ENCODE peak calls at places on chromosome 4, in five cellular contexts. M is HCT116, H is GM12878, D is HepG2, P is GM23338. O is an unnamed sample.
A peak's percentile ranks its signal among the peaks of the same experiment; 100 is the strongest.

GRCh38 chr4:186078977-186079697 is 10.2 kb downstream of the TLR3 start:
- DNase-seq in M (no peak), P (peak; percentile 56), D (no peak), H (no peak), O (no peak)

GRCh38 chr4:48129307-48130014 is 4.6 kb downstream of the TXK start:
- DNase-seq in H (no peak), D (no peak), P (peak; percentile 49), M (no peak), O (no peak)

GRCh38 chr4:8009710-8010534 is 70.3 kb upstream of the AFAP1 start:
- DNase-seq in H (no peak), M (no peak), P (no peak), D (peak; percentile 42), O (no peak)

GRCh38 chr4:577499-578450 is 1.7 kb upstream of the TMEM271 start:
- DNase-seq in P (peak; percentile 81), D (peak; percentile 18), M (no peak), H (no peak), O (peak; percentile 39)

GRCh38 chr4:140012688-140013087 is 141.3 kb downstream of the MAML3 start:
- DNase-seq in M (peak; percentile 50), D (peak; percentile 70), P (peak; percentile 82), H (no peak), O (peak; percentile 70)

GRCh38 chr4:184466634-184467033 is 7.7 kb downstream of the IRF2 start:
- DNase-seq in D (no peak), P (no peak), H (no peak), M (no peak), O (no peak)

GRCh38 chr4:82429728-82430192 is 502 bp downstream of the HNRNPDL start:
- DNase-seq in P (peak; percentile 61), M (no peak), D (no peak), H (no peak), O (no peak)

GRCh38 chr4:165810726-165811125 is 62.3 kb upstream of the TLL1 start:
- DNase-seq in D (no peak), H (no peak), P (no peak), M (no peak), O (no peak)

GRCh38 chr4:7539659-7540058 is 104.9 kb upstream of the PSAPL1 start:
- DNase-seq in M (peak; percentile 92), D (peak; percentile 48), H (no peak), P (peak; percentile 62), O (peak; percentile 1)

GRCh38 chr4:139297001-139297410 is 4.3 kb upstream of the NAA15 start:
- DNase-seq in M (no peak), D (peak; percentile 13), H (no peak), P (no peak), O (peak; percentile 45)

GRCh38 chr4:3485011-3485881 is 22.1 kb downstream of the DOK7 start:
- DNase-seq in H (no peak), P (no peak), M (no peak), D (no peak), O (no peak)
- TF ChIP-seq POLR2AphosphoS5 in H (no peak), P (no peak), M (no peak), D (no peak), O (no peak)

GRCh38 chr4:109614466-109614865 is 54.4 kb downstream of the MCUB start:
- DNase-seq in H (no peak), D (no peak), P (no peak), M (no peak), O (no peak)
- TF ChIP-seq REST in H (no peak), D (no peak), P (no peak), M (no peak), O (no peak)

GRCh38 chr4:88537725-88538124 is 14.1 kb upstream of the PYURF start:
- DNase-seq in M (no peak), D (no peak), H (no peak), P (no peak), O (no peak)

GRCh38 chr4:88535090-88535755 is 11.6 kb upstream of the PYURF start:
- DNase-seq in M (no peak), P (no peak), H (no peak), D (no peak), O (no peak)

GRCh38 chr4:88533088-88533790 is 9.7 kb upstream of the PYURF start:
- DNase-seq in M (no peak), D (no peak), P (peak; percentile 54), H (no peak), O (no peak)

GRCh38 chr4:88531549-88531948 is 8.0 kb upstream of the PYURF start:
- DNase-seq in P (no peak), D (no peak), H (no peak), M (no peak), O (no peak)

GRCh38 chr4:88533937-88534750 is 10.6 kb upstream of the PYURF start:
- DNase-seq in H (no peak), D (no peak), M (no peak), P (peak; percentile 23), O (no peak)
- TF ChIP-seq POLR2AphosphoS5 in H (no peak), D (no peak), M (no peak), P (no peak), O (no peak)

GRCh38 chr4:41535911-41536361 is 2.0 kb upstream of the LIMCH1 start:
- DNase-seq in P (no peak), H (no peak), D (no peak), M (no peak), O (no peak)

GRCh38 chr4:41539711-41540110 is 1.8 kb downstream of the LIMCH1 start:
- DNase-seq in D (no peak), M (no peak), H (no peak), P (no peak), O (no peak)

GRCh38 chr4:41537267-41537890 is 578 bp upstream of the LIMCH1 start:
- DNase-seq in P (no peak), H (no peak), M (no peak), D (no peak), O (no peak)

GRCh38 chr4:41538887-41539498 is 1.0 kb downstream of the LIMCH1 start:
- DNase-seq in P (no peak), M (no peak), H (no peak), D (no peak), O (no peak)

DNA sequence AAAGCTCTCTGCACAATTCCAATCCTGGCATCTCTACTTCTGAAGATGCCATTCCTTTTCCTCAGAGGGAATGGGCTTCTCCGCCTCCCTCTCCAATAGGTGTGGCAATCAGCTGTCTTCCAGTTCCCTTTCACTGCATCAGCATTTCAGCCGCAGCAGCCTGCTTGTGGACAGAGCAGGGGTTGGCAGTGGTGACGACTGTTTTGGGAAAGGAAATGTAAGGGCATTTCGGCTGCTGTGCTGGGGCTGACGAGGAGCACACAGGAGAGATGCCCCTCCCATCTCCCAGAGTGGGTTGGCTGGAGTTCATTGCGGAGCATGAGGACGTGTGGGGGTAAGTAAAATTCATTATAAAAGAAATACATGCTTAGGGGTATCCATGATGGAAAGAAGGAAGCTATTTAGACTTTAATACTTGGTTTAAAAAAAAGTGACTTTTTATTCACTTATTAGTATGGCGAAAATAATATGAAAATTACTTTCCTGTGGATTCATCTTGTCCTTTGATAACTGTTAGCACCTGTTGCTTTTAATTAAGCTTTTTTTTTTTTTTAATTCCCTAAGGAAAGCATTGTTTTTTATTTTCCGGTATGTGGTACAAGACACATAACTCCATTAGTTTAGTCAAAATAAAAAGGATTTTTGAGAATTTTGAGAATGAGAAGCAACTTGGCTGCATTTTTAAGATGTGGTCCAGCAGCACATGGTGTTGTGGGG is at the start of gene LIMCH1:
- DNase-seq in H (no peak), P (peak; percentile 59), M (no peak), D (no peak), O (no peak)
- TF ChIP-seq REST in H (no peak), P (no peak), M (no peak), D (no peak), O (no peak)

GRCh38 chr4:40630335-40631021 is 814 bp upstream of the RBM47 start:
- DNase-seq in D (no peak), H (peak; percentile 68), P (peak; percentile 94), M (peak; percentile 26), O (peak; percentile 59)

GRCh38 chr4:40628888-40629287 is 776 bp downstream of the RBM47 start:
- DNase-seq in D (no peak), P (peak; percentile 44), H (no peak), M (no peak), O (no peak)

GRCh38 chr4:40626183-40626990 is 3.3 kb downstream of the RBM47 start:
- DNase-seq in P (peak; percentile 47), M (no peak), H (no peak), D (no peak), O (no peak)

GRCh38 chr4:40627540-40627939 is 2.1 kb downstream of the RBM47 start:
- DNase-seq in M (no peak), D (no peak), H (no peak), P (no peak), O (no peak)

DNA sequence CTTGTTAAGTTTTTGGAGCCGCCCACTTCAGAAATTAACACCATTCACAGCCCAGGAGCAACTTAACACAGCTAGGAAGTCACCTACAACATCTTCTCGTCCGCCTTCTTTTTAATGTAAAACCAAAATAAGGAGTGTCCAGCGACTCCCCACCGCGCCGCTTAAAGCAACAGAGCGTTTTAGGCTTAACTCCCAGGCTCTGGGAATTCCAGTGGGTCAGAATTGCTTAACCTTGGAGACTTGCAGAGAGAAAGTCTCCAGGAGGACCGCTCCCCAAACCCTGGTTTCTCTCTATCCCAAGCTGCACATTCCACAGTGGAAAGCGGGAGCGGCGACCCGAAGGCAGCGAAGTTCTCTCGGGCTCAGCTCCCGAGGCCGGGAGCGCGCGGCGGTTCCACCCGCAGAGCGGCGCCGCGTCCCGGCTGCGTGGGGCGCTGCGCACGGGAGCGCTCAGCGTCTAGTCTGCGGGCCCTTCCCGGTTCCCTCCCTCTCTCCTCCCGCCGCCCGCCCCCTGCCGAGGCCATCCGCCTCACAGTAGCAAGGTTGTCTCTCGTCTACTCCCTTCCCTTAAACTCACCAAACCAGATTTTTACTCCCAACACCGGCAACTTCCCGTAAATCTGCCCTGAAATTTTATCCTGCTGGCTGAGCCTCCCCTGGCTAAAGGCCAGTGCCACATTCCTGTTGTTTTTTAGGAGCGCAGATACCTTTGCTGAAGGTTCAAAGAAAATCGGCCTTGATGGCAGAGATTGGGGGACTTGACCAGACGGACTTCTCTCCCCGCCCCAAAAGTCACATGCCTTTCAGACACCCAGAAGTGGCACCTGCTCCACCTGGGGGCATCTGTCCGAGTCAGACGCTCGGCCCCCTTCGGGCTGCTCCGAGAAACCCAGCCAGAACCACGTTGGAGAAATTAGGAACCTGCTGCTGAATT is at the start of gene RBM47:
- DNase-seq in D (no peak), M (peak; percentile 50), P (peak; percentile 97), H (no peak), O (peak; percentile 58)
- TF ChIP-seq POLR2AphosphoS5 in D (no peak), M (peak; percentile 55), P (peak; percentile 66), H (peak; percentile 70), O (peak; percentile 16)

O was measured in HL-60.